ENCODE peak calls at places on chromosomes 7 and 10, in seven cellular contexts. X is HCEC 1CT, Z is iPS DF 6.9, O is amygdala, J is HT1080, Q is heart left ventricle, T is activated B cell treated with CpG ODN at 0.5 μM for 24 hours. P is an unnamed sample.

GRCh38 chr7:4093035-4093434 is 589.1 kb upstream of the FOXK1 start:
- DNase-seq in T (no peak), O (no peak), X (no peak), Z (no peak), Q (no peak), J (no peak), P (no peak)

GRCh38 chr7:15723840-15724239 is 37.4 kb upstream of the MEOX2 start:
- DNase-seq in X (no peak), Q (no peak), J (no peak), O (no peak), Z (no peak), T (no peak), P (no peak)

GRCh38 chr10:126092806-126093205 is 196.4 kb downstream of the FANK1 start:
- DNase-seq in Q (no peak), Z (no peak), T (no peak), O (no peak), X (no peak), J (peak), P (no peak)

GRCh38 chr10:511849-512191 is 177.6 kb downstream of the DIP2C start:
- DNase-seq in J (no peak), X (no peak), O (no peak), Z (no peak), T (no peak), Q (no peak), P (no peak)

GRCh38 chr7:114852275-114852674 is 69.6 kb upstream of the MDFIC start:
- DNase-seq in O (no peak), Q (no peak), J (no peak), X (no peak), Z (no peak), T (no peak), P (no peak)

GRCh38 chr7:51141451-51141971 is 175.1 kb downstream of the COBL start:
- DNase-seq in T (no peak), X (peak), J (no peak), O (no peak), Q (no peak), Z (no peak), P (no peak)

GRCh38 chr10:12729885-12730284 is 271.6 kb downstream of the CCDC3 start:
- DNase-seq in X (no peak), Q (no peak), T (no peak), Z (peak), O (no peak), J (no peak), P (no peak)

GRCh38 chr7:23967949-23968599 is 258.1 kb downstream of the STK31 start:
- DNase-seq in J (no peak), T (no peak), X (no peak), O (no peak), Z (no peak), Q (no peak), P (no peak)

GRCh38 chr10:26573674-26574073 is 123.8 kb upstream of the PDSS1 start:
- DNase-seq in Q (no peak), X (no peak), T (no peak), Z (no peak), J (no peak), O (no peak), P (no peak)

P was measured in anterior cingulate cortex.